ENCODE peak calls at places on chromosome 22, in seven cellular contexts. Y, W, S, G, C, E and B are unnamed samples.

GRCh38 chr22:39343259-39344045 is 6.3 kb upstream of the SYNGR1 start:
- DNase-seq in S (peak), Y (peak), G (peak), E (peak), C (no peak), W (peak), B (peak)

GRCh38 chr22:32951081-32951806 is 106.9 kb downstream of the SYN3 start:
- DNase-seq in W (no peak), E (no peak), Y (no peak), C (no peak), S (no peak), G (peak), B (no peak)

GRCh38 chr22:40128989-40129388 is 48.7 kb upstream of the TNRC6B start:
- DNase-seq in E (no peak), W (peak), Y (no peak), G (no peak), C (no peak), S (no peak), B (no peak)

GRCh38 chr22:23763579-23764331 is 965 bp downstream of the C22orf15 start:
- DNase-seq in Y (peak), C (no peak), E (peak), G (peak), W (no peak), S (no peak), B (peak)

GRCh38 chr22:44067901-44068300 is 43.8 kb downstream of the PARVB start:
- DNase-seq in C (no peak), W (no peak), Y (no peak), S (no peak), E (no peak), G (no peak), B (no peak)

GRCh38 chr22:28917747-28918543 is 34.6 kb downstream of the ZNRF3 start:
- DNase-seq in W (peak), C (no peak), G (peak), Y (no peak), S (peak), E (no peak), B (no peak)

GRCh38 chr22:37148031-37148651 is 1.6 kb downstream of the IL2RB start:
- DNase-seq in E (peak), W (no peak), S (no peak), C (no peak), G (no peak), Y (no peak), B (peak)

GRCh38 chr22:46057206-46057605 is 80.2 kb upstream of the WNT7B start:
- DNase-seq in E (no peak), Y (no peak), S (no peak), G (no peak), C (no peak), W (no peak), B (no peak)

GRCh38 chr22:44151661-44152060 is 29.1 kb upstream of the PARVG start:
- DNase-seq in C (no peak), W (no peak), E (no peak), S (peak), G (no peak), Y (peak), B (no peak)

GRCh38 chr22:31122532-31123291 is at the start of gene INPP5J:
- DNase-seq in W (no peak), Y (peak), C (peak), S (peak), G (peak), E (no peak), B (no peak)

GRCh38 chr22:36253523-36254490 is 874 bp downstream of the APOL1 start:
- DNase-seq in G (no peak), C (no peak), E (no peak), S (no peak), W (no peak), Y (no peak), B (no peak)

GRCh38 chr22:19061471-19062138 is 60.6 kb downstream of the DGCR2 start:
- DNase-seq in S (no peak), E (no peak), C (peak), G (no peak), W (no peak), Y (no peak), B (no peak)

GRCh38 chr22:41915035-41915782 is at the start of gene SHISA8:
- DNase-seq in S (peak), C (no peak), Y (peak), G (peak), W (no peak), E (peak), B (peak)

GRCh38 chr22:33576205-33576604 is 344.1 kb downstream of the LARGE1 start:
- DNase-seq in E (no peak), Y (no peak), W (no peak), S (no peak), G (no peak), C (no peak), B (no peak)

GRCh38 chr22:19398206-19398605 is 33.3 kb downstream of the HIRA start:
- DNase-seq in Y (no peak), S (no peak), W (no peak), E (no peak), G (no peak), C (no peak), B (no peak)

GRCh38 chr22:48258108-48258705 is 1495.8 kb downstream of the TBC1D22A start:
- DNase-seq in S (no peak), E (no peak), G (peak), Y (no peak), C (no peak), W (peak), B (no peak)

GRCh38 chr22:40200795-40201194 is 23.1 kb downstream of the TNRC6B start:
- DNase-seq in C (no peak), W (no peak), Y (no peak), E (no peak), G (no peak), S (no peak), B (no peak)

GRCh38 chr22:33841281-33842005 is 78.8 kb downstream of the LARGE1 start:
- DNase-seq in C (no peak), S (no peak), W (no peak), G (no peak), E (no peak), Y (no peak), B (no peak)

GRCh38 chr22:44697423-44698179 is 4.4 kb upstream of the PRR5 start:
- DNase-seq in G (peak), E (peak), Y (peak), C (peak), W (peak), S (peak), B (peak)

GRCh38 chr22:37403267-37403960 is 23.9 kb downstream of the ELFN2 start:
- DNase-seq in E (no peak), C (no peak), W (no peak), S (no peak), G (peak), Y (no peak), B (no peak)

GRCh38 chr22:19105867-19106802 is 16.1 kb downstream of the DGCR2 start:
- DNase-seq in W (no peak), Y (no peak), S (no peak), E (peak), C (no peak), G (no peak), B (peak)

GRCh38 chr22:35299717-35300497 is at the start of gene TOM1:
- DNase-seq in W (peak), S (peak), G (peak), E (peak), Y (peak), C (peak), B (peak)

GRCh38 chr22:26394787-26395186 is 34.3 kb upstream of the ASPHD2 start:
- DNase-seq in G (no peak), S (no peak), W (no peak), C (no peak), Y (no peak), E (no peak), B (no peak)

GRCh38 chr22:45329536-45329936 is 19.8 kb downstream of the FAM118A start:
- DNase-seq in W (no peak), S (no peak), C (no peak), G (no peak), E (no peak), Y (no peak), B (no peak)

GRCh38 chr22:47446331-47446730 is 683.9 kb downstream of the TBC1D22A start:
- DNase-seq in S (no peak), G (no peak), E (no peak), Y (no peak), C (peak), W (no peak), B (no peak)

GRCh38 chr22:49449811-49450386 is 377.8 kb downstream of the BRD1 start:
- DNase-seq in Y (no peak), W (no peak), E (no peak), G (peak), S (no peak), C (no peak), B (no peak)

GRCh38 chr22:17121235-17122195 is at the start of gene TMEM121B:
- DNase-seq in C (peak), W (peak), G (peak), Y (peak), E (peak), S (peak), B (no peak)

GRCh38 chr22:42613869-42614268 is 814 bp downstream of the POLDIP3 start:
- DNase-seq in E (no peak), C (no peak), G (no peak), S (no peak), Y (peak), W (peak), B (no peak)

GRCh38 chr22:20244744-20245576 is 23.2 kb downstream of the RTN4R start:
- DNase-seq in G (no peak), S (no peak), Y (no peak), W (peak), E (peak), C (no peak), B (peak)

GRCh38 chr22:41526802-41527799 is 17.2 kb downstream of the POLR3H start:
- DNase-seq in E (peak), G (peak), S (peak), C (no peak), W (peak), Y (peak), B (peak)

GRCh38 chr22:20203142-20204099 is 52.6 kb upstream of the CCDC188 start:
- DNase-seq in C (no peak), G (peak), W (no peak), S (peak), E (no peak), Y (peak), B (no peak)